ENCODE peak calls at places on chromosome 7, in eight cellular contexts. P is erythroblast, Y is transverse colon, C is right lobe of liver, E is heart left ventricle, F is body of pancreas, K is HCT116, X is Peyer's patch. S is an unnamed sample.

GRCh38 chr7:114243019-114243507 is 171.6 kb upstream of the FOXP2 start:
- DNase-seq in Y (no peak), E (no peak), P (no peak), C (no peak), X (no peak), K (peak), F (no peak), S (no peak)

GRCh38 chr7:142384508-142384922 is 126.7 kb upstream of the PRSS58 start:
- DNase-seq in P (no peak), E (no peak), K (no peak), C (no peak), F (no peak), Y (no peak), X (no peak), S (peak)

GRCh38 chr7:155338632-155339320 is 41.1 kb downstream of the INSIG1 start:
- DNase-seq in C (peak), F (peak), Y (no peak), X (no peak), K (no peak), P (no peak), E (no peak), S (no peak)

GRCh38 chr7:122310119-122311021 is 5.8 kb upstream of the FEZF1 start:
- DNase-seq in Y (no peak), X (no peak), E (no peak), K (no peak), P (no peak), C (no peak), F (peak), S (no peak)

GRCh38 chr7:72785166-72785955 is 42.6 kb downstream of the TYW1B start:
- DNase-seq in F (no peak), P (no peak), X (no peak), K (no peak), C (no peak), Y (no peak), E (no peak), S (no peak)

GRCh38 chr7:134893920-134894319 is 92.4 kb upstream of the AGBL3 start:
- DNase-seq in Y (no peak), C (no peak), K (no peak), P (no peak), F (no peak), X (no peak), E (no peak), S (no peak)

GRCh38 chr7:24971333-24972165 is 8.4 kb downstream of the OSBPL3 start:
- DNase-seq in F (no peak), P (peak), X (no peak), Y (no peak), K (peak), C (no peak), E (no peak), S (peak)

GRCh38 chr7:26376208-26376917 is 84.7 kb downstream of the SNX10 start:
- DNase-seq in E (no peak), K (no peak), C (peak), F (peak), Y (peak), X (peak), P (peak), S (no peak)

GRCh38 chr7:147811923-147812322 is 778.6 kb upstream of the C7orf33 start:
- DNase-seq in E (no peak), F (no peak), Y (no peak), K (no peak), X (no peak), C (no peak), P (no peak), S (no peak)

GRCh38 chr7:131076711-131077170 is 250.9 kb upstream of the MKLN1 start:
- DNase-seq in E (no peak), F (no peak), K (no peak), X (no peak), Y (no peak), P (no peak), C (no peak), S (no peak)

GRCh38 chr7:123727071-123727837 is 21.5 kb downstream of the WASL start:
- DNase-seq in K (no peak), C (no peak), Y (no peak), X (no peak), F (no peak), P (no peak), E (no peak), S (no peak)

GRCh38 chr7:46707973-46708372 is 786.9 kb upstream of the IGFBP3 start:
- DNase-seq in C (no peak), X (no peak), F (no peak), P (no peak), E (no peak), K (no peak), Y (no peak), S (no peak)

GRCh38 chr7:102122026-102122425 is 164.6 kb upstream of the SH2B2 start:
- DNase-seq in Y (no peak), P (no peak), E (no peak), C (no peak), X (no peak), F (no peak), K (no peak), S (peak)

GRCh38 chr7:101784275-101785127 is 32.9 kb upstream of the CUX1 start:
- DNase-seq in K (no peak), Y (no peak), F (no peak), P (no peak), X (no peak), C (no peak), E (no peak), S (no peak)

GRCh38 chr7:74043523-74043951 is 15.6 kb downstream of the ELN start:
- DNase-seq in P (no peak), C (no peak), Y (no peak), X (no peak), E (no peak), F (peak), K (no peak), S (no peak)

GRCh38 chr7:36683111-36683510 is 41.2 kb downstream of the AOAH start:
- DNase-seq in X (no peak), C (no peak), E (no peak), P (no peak), Y (no peak), F (no peak), K (no peak), S (no peak)

GRCh38 chr7:88184848-88185304 is 35.0 kb downstream of the SRI start:
- DNase-seq in F (no peak), P (no peak), X (no peak), E (no peak), K (no peak), C (no peak), Y (no peak), S (peak)

GRCh38 chr7:490461-491291 is 29.0 kb downstream of the PDGFA start:
- DNase-seq in F (peak), X (peak), K (no peak), C (no peak), P (no peak), E (peak), Y (no peak), S (no peak)

GRCh38 chr7:64045301-64046040 is at the start of gene ZNF727:
- DNase-seq in F (peak), K (no peak), C (peak), X (no peak), Y (peak), E (peak), P (no peak), S (no peak)

GRCh38 chr7:8305625-8306388 is 43.8 kb upstream of the ICA1 start:
- DNase-seq in F (no peak), X (no peak), P (no peak), Y (no peak), K (no peak), C (no peak), E (no peak), S (peak)

GRCh38 chr7:81110673-81111072 is 191.8 kb upstream of the SEMA3C start:
- DNase-seq in K (no peak), X (no peak), P (no peak), C (no peak), F (no peak), E (no peak), Y (no peak), S (no peak)

GRCh38 chr7:104895851-104896236 is 118.2 kb upstream of the KMT2E start:
- DNase-seq in X (no peak), F (no peak), Y (no peak), C (no peak), K (no peak), P (no peak), E (no peak), S (no peak)

GRCh38 chr7:29091121-29091601 is 55.2 kb downstream of the CPVL start:
- DNase-seq in E (peak), C (no peak), F (no peak), X (no peak), P (no peak), Y (no peak), K (no peak), S (no peak)

GRCh38 chr7:9488555-9488954 is 1055.1 kb downstream of the NXPH1 start:
- DNase-seq in P (no peak), F (no peak), K (no peak), X (no peak), Y (no peak), C (no peak), E (no peak), S (peak)

GRCh38 chr7:2373124-2373556 is 18.5 kb downstream of the EIF3B start:
- DNase-seq in P (no peak), K (no peak), F (peak), E (no peak), X (no peak), C (peak), Y (no peak), S (no peak)

GRCh38 chr7:151012921-151013347 is 11.4 kb downstream of the ATG9B start:
- DNase-seq in K (no peak), E (no peak), X (no peak), P (peak), Y (no peak), C (no peak), F (peak), S (no peak)

GRCh38 chr7:156895024-156895780 is 2.2 kb upstream of the LMBR1 start:
- DNase-seq in X (no peak), P (peak), C (no peak), F (no peak), K (no peak), Y (no peak), E (peak), S (no peak)

GRCh38 chr7:97006146-97006950 is 995 bp downstream of the DLX6 start:
- DNase-seq in P (peak), Y (no peak), E (no peak), K (no peak), C (no peak), F (peak), X (no peak), S (no peak)

GRCh38 chr7:41117431-41117830 is 585.5 kb downstream of the INHBA start:
- DNase-seq in E (no peak), P (no peak), Y (no peak), K (no peak), C (no peak), F (no peak), X (no peak), S (no peak)

GRCh38 chr7:137488038-137488437 is 144.5 kb upstream of the PTN start:
- DNase-seq in P (no peak), C (no peak), X (no peak), F (no peak), E (no peak), Y (no peak), K (no peak), S (no peak)

GRCh38 chr7:79453558-79454324 is at the start of gene MAGI2:
- DNase-seq in C (peak), E (peak), Y (peak), F (peak), X (peak), P (peak), K (no peak), S (peak)
- TF ChIP-seq POLR2A in C (peak), E (peak), Y (peak), F (peak), X (no peak), P (no peak), K (no peak), S (peak)

GRCh38 chr7:106112118-106112971 is at the start of gene SYPL1:
- DNase-seq in K (peak), F (peak), X (peak), Y (peak), E (peak), C (peak), P (peak), S (peak)
- TF ChIP-seq POLR2A in K (no peak), F (peak), X (peak), Y (peak), E (no peak), C (peak), P (peak), S (peak)

GRCh38 chr7:99409192-99409572 is 413 bp downstream of the BUD31 start:
- DNase-seq in E (no peak), K (no peak), F (no peak), P (peak), Y (no peak), C (no peak), X (no peak), S (no peak)

GRCh38 chr7:99409814-99410213 is 1.0 kb downstream of the BUD31 start:
- DNase-seq in K (no peak), C (no peak), E (no peak), X (no peak), Y (no peak), P (peak), F (no peak), S (no peak)

GRCh38 chr7:99406557-99406956 is 1.8 kb downstream of the PDAP1 start:
- DNase-seq in F (no peak), Y (no peak), K (no peak), P (peak), E (no peak), X (no peak), C (no peak), S (no peak)

GRCh38 chr7:99407849-99408346 is 499 bp downstream of the PDAP1 start:
- DNase-seq in P (peak), C (no peak), K (no peak), F (peak), E (peak), X (peak), Y (peak), S (peak)

DNA sequence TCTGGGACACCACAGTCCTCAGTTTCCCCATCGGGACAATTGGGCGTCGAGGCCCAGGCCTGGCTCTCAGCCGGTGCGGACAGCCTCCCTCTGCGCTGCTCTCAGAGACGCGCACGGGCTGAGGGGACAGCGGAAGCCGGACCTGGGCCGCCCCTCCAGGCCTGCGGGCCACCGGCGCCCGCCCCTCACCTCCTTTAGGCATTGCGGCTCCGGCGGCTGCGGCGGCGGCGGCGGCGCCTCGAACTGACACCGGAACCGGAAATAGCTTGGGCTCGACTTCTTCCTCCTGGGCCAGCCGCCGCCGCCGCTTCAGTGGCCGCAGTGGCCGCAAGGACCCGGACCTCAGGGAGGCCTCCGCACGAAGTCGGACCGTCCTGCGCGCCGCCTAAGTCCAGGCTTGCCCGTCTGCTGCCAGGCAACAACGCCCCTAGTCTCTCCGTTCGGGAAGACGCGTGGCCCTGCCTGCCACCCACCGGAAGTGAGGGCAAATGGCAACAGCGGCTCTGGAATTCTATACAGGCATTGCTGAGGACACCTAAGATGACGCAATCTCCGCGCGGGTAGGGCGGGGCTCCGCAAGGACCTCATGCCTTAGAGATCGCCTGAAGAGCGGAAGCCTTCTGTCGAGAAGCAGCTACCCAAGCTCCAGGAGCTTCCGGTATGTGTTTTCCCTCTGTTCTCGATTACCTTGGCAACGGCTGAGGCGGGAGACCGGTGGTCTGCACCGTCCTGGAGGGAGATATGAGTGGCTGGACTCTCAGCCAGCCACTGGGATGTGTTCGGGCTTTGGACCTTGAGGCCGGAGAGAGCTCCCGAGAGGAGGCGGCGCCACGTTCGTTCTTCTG is at the start of the genes BUD31 and PDAP1:
- DNase-seq in Y (peak), E (peak), X (peak), C (peak), P (peak), F (peak), K (peak), S (peak)
- TF ChIP-seq POLR2A in Y (peak), E (peak), X (peak), C (peak), P (peak), F (peak), K (peak), S (peak)

GRCh38 chr7:108456845-108457540 is 757 bp upstream of the NRCAM start:
- DNase-seq in X (no peak), P (no peak), K (no peak), Y (no peak), E (no peak), F (no peak), C (no peak), S (no peak)

GRCh38 chr7:108454674-108455523 is 1.3 kb downstream of the NRCAM start:
- DNase-seq in C (no peak), K (no peak), E (no peak), F (peak), Y (no peak), P (no peak), X (no peak), S (no peak)

GRCh38 chr7:108454317-108454673 is 1.9 kb downstream of the NRCAM start:
- DNase-seq in F (no peak), P (no peak), C (no peak), Y (no peak), X (no peak), K (no peak), E (no peak), S (no peak)

GRCh38 chr7:108455524-108455832 is 758 bp downstream of the NRCAM start:
- DNase-seq in K (no peak), X (no peak), Y (no peak), P (no peak), F (no peak), E (no peak), C (no peak), S (no peak)

GRCh38 chr7:108455833-108456677 is at the start of gene NRCAM:
- DNase-seq in C (no peak), F (peak), P (peak), E (peak), K (no peak), X (peak), Y (peak), S (no peak)
- TF ChIP-seq POLR2A in C (no peak), F (peak), P (no peak), E (no peak), K (no peak), X (no peak), Y (no peak), S (no peak)

S was measured in H54.